ENCODE peak calls at places on chromosomes 4 and X, in six cellular contexts. H is NCI-H69; A is NCI-H1417; O is activated T-cell treated with anti-CD3 and anti-CD28 coated beads for 1 hour; L is gastrocnemius medialis; E is stimulated activated CD4-positive, alpha-beta T cell treated with anti-CD3 and anti-CD28 coated beads, Interleukin-2, amount 100 ng/mL, for 48 hours. B is an unnamed sample.

GRCh38 chr4:169604131-169604900 is 8.1 kb downstream of the NEK1 start:
- DNase-seq in A (no peak), H (no peak), L (no peak), E (no peak), O (no peak), B (no peak)

GRCh38 chr4:106286611-106287010 is 29.4 kb downstream of the TBCK start:
- DNase-seq in O (no peak), A (no peak), E (no peak), H (no peak), L (no peak), B (no peak)

GRCh38 chrX:39907964-39908616 is 189.7 kb downstream of the BCOR start:
- DNase-seq in O (no peak), H (no peak), L (peak), A (no peak), E (no peak), B (no peak)

GRCh38 chrX:39675619-39676018 is 422.1 kb downstream of the BCOR start:
- DNase-seq in H (no peak), L (peak), O (no peak), E (no peak), A (no peak), B (no peak)

GRCh38 chr4:133402616-133403015 is 253.5 kb downstream of the PCDH10 start:
- DNase-seq in L (no peak), E (no peak), O (no peak), H (no peak), A (no peak), B (no peak)

GRCh38 chr4:125572601-125573000 is 257.8 kb downstream of the FAT4 start:
- DNase-seq in E (no peak), A (no peak), O (no peak), H (no peak), L (no peak), B (no peak)

GRCh38 chr4:128322986-128323385 is 35.4 kb upstream of the PGRMC2 start:
- DNase-seq in E (no peak), O (no peak), A (no peak), H (no peak), L (no peak), B (no peak)

GRCh38 chr4:154908168-154908567 is 127.1 kb downstream of the RBM46 start:
- DNase-seq in L (no peak), E (no peak), H (no peak), A (no peak), O (no peak), B (no peak)

GRCh38 chr4:52507774-52508173 is 151.3 kb downstream of the USP46 start:
- DNase-seq in L (no peak), H (peak), E (no peak), A (no peak), O (no peak), B (no peak)

GRCh38 chr4:88014506-88014905 is 7.1 kb downstream of the PKD2 start:
- DNase-seq in E (no peak), H (no peak), O (no peak), A (no peak), L (no peak), B (no peak)

GRCh38 chr4:154329268-154329858 is 162.2 kb downstream of the DCHS2 start:
- DNase-seq in E (no peak), H (peak), O (no peak), A (no peak), L (no peak), B (peak)

GRCh38 chr4:13159041-13159620 is 325.0 kb downstream of the RAB28 start:
- DNase-seq in E (no peak), L (no peak), A (peak), O (no peak), H (no peak), B (no peak)

GRCh38 chrX:115393271-115393670 is 103.8 kb downstream of the LUZP4 start:
- DNase-seq in O (no peak), E (no peak), L (no peak), H (no peak), A (no peak), B (no peak)

GRCh38 chr4:113073614-113074013 is 24.2 kb downstream of the ANK2 start:
- DNase-seq in A (no peak), H (no peak), O (no peak), E (no peak), L (no peak), B (no peak)

GRCh38 chr4:169051331-169051730 is 41.3 kb upstream of the CBR4 start:
- DNase-seq in H (no peak), O (no peak), A (no peak), E (no peak), L (no peak), B (no peak)

GRCh38 chrX:112967341-112967740 is 126.7 kb upstream of the AMOT start:
- DNase-seq in A (no peak), L (no peak), O (no peak), H (no peak), E (no peak), B (no peak)

GRCh38 chrX:115553171-115553570 is 7.8 kb upstream of the PLS3 start:
- DNase-seq in O (no peak), H (peak), E (no peak), L (no peak), A (no peak), B (no peak)

GRCh38 chr4:154503598-154503997 is 12.0 kb upstream of the DCHS2 start:
- DNase-seq in E (no peak), A (no peak), O (no peak), L (no peak), H (peak), B (peak)

GRCh38 chr4:14862881-14863280 is 139.4 kb upstream of the CPEB2 start:
- DNase-seq in E (no peak), A (no peak), O (no peak), H (no peak), L (no peak), B (no peak)

GRCh38 chr4:33566649-33567048 is 2677.7 kb downstream of the ARAP2 start:
- DNase-seq in A (no peak), L (no peak), H (no peak), O (no peak), E (no peak), B (no peak)

GRCh38 chr4:21882050-21882839 is 66.3 kb downstream of the KCNIP4 start:
- DNase-seq in O (no peak), L (no peak), A (no peak), E (no peak), H (no peak), B (peak)

GRCh38 chrX:67612231-67612630 is 68.4 kb downstream of the AR start:
- DNase-seq in E (no peak), L (no peak), H (no peak), A (no peak), O (no peak), B (no peak)

GRCh38 chr4:174023641-174024040 is 259.8 kb downstream of the FBXO8 start:
- DNase-seq in A (no peak), H (no peak), O (no peak), E (no peak), L (no peak), B (no peak)

GRCh38 chr4:82422616-82423015 is 7.6 kb downstream of the HNRNPDL start:
- DNase-seq in A (no peak), E (no peak), O (no peak), L (no peak), H (no peak), B (no peak)

GRCh38 chr4:128810871-128811570 is 1.5 kb downstream of the JADE1 start:
- DNase-seq in H (peak), L (peak), E (peak), A (peak), O (peak), B (peak)

GRCh38 chr4:135408109-135408508 is 1206.5 kb upstream of the PABPC4L start:
- DNase-seq in E (no peak), H (no peak), A (no peak), L (no peak), O (no peak), B (no peak)

GRCh38 chrX:119266364-119266995 is 30.4 kb downstream of the PGRMC1 start:
- DNase-seq in E (peak), O (peak), L (no peak), A (no peak), H (peak), B (peak)

GRCh38 chrX:7132335-7133035 is 15.0 kb upstream of the STS start:
- DNase-seq in H (peak), A (peak), L (no peak), E (peak), O (no peak), B (no peak)

GRCh38 chr4:60683953-60684352 is 516.2 kb upstream of the ADGRL3 start:
- DNase-seq in O (no peak), H (no peak), L (no peak), A (no peak), E (no peak), B (no peak)

GRCh38 chr4:120839974-120840751 is 82.4 kb downstream of the PRDM5 start:
- DNase-seq in A (no peak), E (no peak), H (no peak), O (no peak), L (no peak), B (no peak)

GRCh38 chr4:146095091-146095690 is 80.3 kb upstream of the LSM6 start:
- DNase-seq in E (peak), A (peak), H (peak), O (no peak), L (no peak), B (peak)

B was measured in MM.1S.